ENCODE peak calls at places on chromosomes 13 and 19, in four cellular contexts. W is K562, O is HEK293T, N is HepG2. Y is an unnamed sample.

GRCh38 chr19:6378498-6378897 is 2.8 kb upstream of the PSPN start:
- DNase-seq in O (no peak), N (no peak), W (no peak), Y (no peak)

GRCh38 chr13:38045278-38046048 is 175.9 kb upstream of the TRPC4 start:
- DNase-seq in W (peak), O (peak), N (peak), Y (no peak)

GRCh38 chr13:91351123-91351522 is 3.6 kb downstream of the MIR17HG start:
- DNase-seq in N (no peak), O (no peak), W (no peak), Y (no peak)

GRCh38 chr19:48606463-48607358 is at the start of gene SPACA4:
- DNase-seq in W (no peak), N (no peak), O (no peak), Y (no peak)

GRCh38 chr13:96551540-96551939 is 442.7 kb downstream of the OXGR1 start:
- DNase-seq in N (no peak), W (no peak), O (no peak), Y (no peak)

GRCh38 chr13:34162545-34162936 is 344.6 kb downstream of the RFC3 start:
- DNase-seq in N (no peak), O (no peak), W (no peak), Y (no peak)

GRCh38 chr13:33194820-33195692 is 90.5 kb downstream of the STARD13 start:
- DNase-seq in W (no peak), O (peak), N (peak), Y (no peak)

GRCh38 chr13:30618186-30618937 is 642 bp downstream of the USPL1 start:
- DNase-seq in O (peak), W (no peak), N (peak), Y (no peak)

GRCh38 chr19:34837262-34837661 is 64.2 kb upstream of the ZNF599 start:
- DNase-seq in W (no peak), N (no peak), O (no peak), Y (no peak)

GRCh38 chr19:1153891-1154730 is 20.0 kb downstream of the SBNO2 start:
- DNase-seq in N (no peak), O (no peak), W (no peak), Y (no peak)

GRCh38 chr19:1156305-1156801 is 17.7 kb downstream of the SBNO2 start:
- DNase-seq in W (no peak), O (no peak), N (no peak), Y (peak)

GRCh38 chr19:1156830-1157615 is 17.0 kb downstream of the SBNO2 start:
- DNase-seq in O (no peak), W (no peak), N (no peak), Y (no peak)

GRCh38 chr19:1155352-1156304 is 18.4 kb downstream of the SBNO2 start:
- DNase-seq in W (no peak), N (no peak), O (no peak), Y (no peak)

GRCh38 chr19:1154731-1155351 is 19.2 kb downstream of the SBNO2 start:
- DNase-seq in N (peak), W (no peak), O (no peak), Y (no peak)
- TF ChIP-seq ELF4 in N (no peak), W (no peak), O (no peak), Y (no peak)

GRCh38 chr19:28201462-28201943 is 1011.4 kb downstream of the UQCRFS1 start:
- DNase-seq in W (no peak), O (no peak), N (no peak), Y (no peak)

GRCh38 chr19:28196961-28197360 is 1016.0 kb downstream of the UQCRFS1 start:
- DNase-seq in W (no peak), N (no peak), O (no peak), Y (no peak)

GRCh38 chr19:28199323-28199722 is 1013.6 kb downstream of the UQCRFS1 start:
- DNase-seq in N (no peak), O (no peak), W (no peak), Y (no peak)
- TF ChIP-seq ELF4 in N (no peak), O (no peak), W (no peak), Y (no peak)

GRCh38 chr13:42047561-42048322 is 706 bp upstream of the DGKH start:
- DNase-seq in W (peak), O (peak), N (no peak), Y (peak)
- TF ChIP-seq ELF4 in W (no peak), O (no peak), N (no peak), Y (no peak)

DNA sequence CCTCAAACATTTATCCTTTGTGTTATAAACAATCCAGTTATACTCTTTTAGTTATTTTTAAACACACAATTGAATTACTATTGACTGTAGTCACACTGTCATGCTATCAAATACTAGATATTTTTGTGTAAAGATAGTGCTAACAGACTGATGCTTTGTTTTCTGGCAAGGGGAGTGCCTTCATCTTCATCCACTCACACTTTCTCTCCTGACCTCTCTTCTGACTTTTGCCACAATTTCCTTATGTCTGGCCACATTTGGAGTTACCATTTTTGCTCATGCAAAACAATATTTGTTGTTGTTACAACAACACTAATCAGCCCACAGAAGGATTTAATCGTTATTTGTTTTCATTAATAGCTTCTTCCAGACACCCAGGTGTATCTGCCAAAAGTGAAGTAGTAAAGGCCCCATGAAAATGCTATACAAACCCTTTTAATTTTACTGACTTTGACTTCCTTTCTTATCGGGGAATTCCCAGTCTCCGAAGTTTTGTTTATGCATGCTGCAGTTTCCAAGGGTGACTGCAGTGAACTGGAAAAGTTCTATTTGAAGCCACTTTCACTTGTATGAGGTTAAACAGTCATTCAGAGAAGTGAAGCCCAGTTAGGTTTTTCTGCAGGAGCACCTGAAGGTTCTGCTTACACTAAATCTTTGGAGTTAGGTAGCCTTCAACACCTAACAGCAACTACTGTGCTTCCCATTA is 66.1 kb upstream of the FRY start:
- DNase-seq in W (no peak), O (no peak), N (no peak), Y (no peak)
- TF ChIP-seq ELF4 in W (no peak), O (no peak), N (no peak), Y (no peak)

DNA sequence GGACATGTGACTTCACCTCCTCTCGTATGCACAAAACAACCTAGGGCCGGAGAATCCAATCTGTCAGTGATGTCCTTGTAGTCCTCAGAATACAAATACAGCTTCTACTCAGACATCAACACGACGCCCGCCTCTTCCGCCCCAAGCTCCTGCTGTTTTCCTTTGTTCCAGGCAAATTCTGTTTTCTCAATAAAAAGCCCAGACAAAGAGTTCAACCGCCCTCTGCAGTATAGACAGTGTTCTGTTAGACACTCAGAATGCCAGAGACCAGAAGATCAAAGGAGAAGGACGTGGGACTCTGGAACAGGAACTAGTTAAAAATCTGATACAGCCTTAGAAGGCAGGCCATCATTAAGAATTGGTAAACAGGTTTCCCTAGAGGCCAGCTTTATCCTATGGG is 42.0 kb upstream of the GGACT start:
- DNase-seq in O (no peak), N (peak), W (no peak), Y (no peak)
- TF ChIP-seq ELF4 in O (no peak), N (no peak), W (no peak), Y (no peak)

GRCh38 chr13:25300861-25301346 is 521 bp upstream of the NUP58 start:
- DNase-seq in W (no peak), O (peak), N (no peak), Y (no peak)
- TF ChIP-seq ELF4 in W (no peak), O (no peak), N (no peak), Y (no peak)

GRCh38 chr19:46634045-46634655 is 1.9 kb downstream of the GNG8 start:
- DNase-seq in W (peak), O (peak), N (no peak), Y (peak)

GRCh38 chr19:46635920-46636761 is at the start of gene GNG8:
- DNase-seq in W (peak), N (no peak), O (no peak), Y (peak)

GRCh38 chr19:46633130-46633529 is 2.9 kb downstream of the GNG8 start:
- DNase-seq in W (peak), N (no peak), O (no peak), Y (no peak)

GRCh38 chr19:46637224-46637623 is 1.2 kb upstream of the GNG8 start:
- DNase-seq in N (no peak), O (no peak), W (no peak), Y (no peak)

DNA sequence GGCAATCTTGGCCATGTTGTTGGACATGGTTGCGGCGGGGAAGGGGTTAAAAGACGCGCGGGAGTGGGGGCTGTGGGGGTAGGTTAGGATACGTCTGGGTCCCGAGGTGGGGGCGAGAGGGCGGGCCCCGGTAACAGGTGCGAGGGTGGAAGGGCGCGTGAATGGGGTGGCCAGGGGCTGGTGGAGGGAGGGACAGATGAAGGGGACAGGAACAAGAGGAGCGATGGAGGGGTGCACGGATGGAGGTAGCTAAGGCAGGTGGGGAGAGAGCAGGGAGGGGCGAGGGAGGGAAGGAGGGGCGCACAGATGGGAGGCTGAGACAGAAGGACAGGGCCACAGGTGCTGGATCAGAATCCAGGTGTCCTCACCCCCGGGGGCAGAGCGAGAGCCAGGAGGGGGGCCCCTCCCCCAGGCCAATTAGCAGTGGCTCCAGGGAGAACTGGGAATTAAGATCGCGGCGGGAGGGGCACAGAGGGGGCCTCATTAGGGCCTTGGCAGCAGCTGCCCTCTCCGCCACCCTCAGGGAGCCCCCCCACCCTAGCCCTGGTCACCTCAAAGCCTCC is 1.3 kb downstream of the GNG8 start:
- DNase-seq in O (no peak), N (no peak), W (no peak), Y (peak)
- TF ChIP-seq ELF4 in O (no peak), N (no peak), W (no peak), Y (no peak)